ENCODE peak calls at places on chromosomes 11 and 22, in six cellular contexts. H, O, P, F, Y and G are unnamed samples. For H3K9me3, the result is how much of the 10 kb centered on the place peaks cover.

GRCh38 chr11:7585816-7586215 is 72.0 kb downstream of the PPFIBP2 start:
- DNase-seq in Y (no peak), O (peak), P (no peak), H (no peak), F (no peak), G (no peak)

GRCh38 chr11:106022795-106023275 is 795 bp upstream of the MSANTD4 start:
- DNase-seq in Y (no peak), F (no peak), P (no peak), O (no peak), H (no peak), G (no peak)

GRCh38 chr11:6812391-6813005 is 13.0 kb upstream of the OR6A2 start:
- DNase-seq in O (peak), Y (peak), P (no peak), H (no peak), F (peak), G (no peak)

GRCh38 chr11:110935018-110935640 is 222.9 kb upstream of the ARHGAP20 start:
- DNase-seq in F (no peak), H (no peak), P (no peak), Y (no peak), O (no peak), G (no peak)

GRCh38 chr11:130216591-130217132 is 57.1 kb downstream of the ST14 start:
- DNase-seq in P (no peak), F (no peak), Y (no peak), O (no peak), H (no peak), G (no peak)

GRCh38 chr11:130668751-130669150 is 220.3 kb downstream of the ADAMTS15 start:
- DNase-seq in Y (no peak), F (no peak), O (no peak), H (no peak), P (no peak), G (no peak)

GRCh38 chr11:132640952-132641351 is 891.3 kb downstream of the OPCML start:
- DNase-seq in F (no peak), H (no peak), O (no peak), P (no peak), Y (no peak), G (no peak)

GRCh38 chr11:12287009-12287373 is 90.4 kb upstream of the PARVA start:
- DNase-seq in F (peak), Y (no peak), O (peak), P (no peak), H (peak), G (peak)

GRCh38 chr11:17387280-17387679 is 1.2 kb downstream of the KCNJ11 start:
- DNase-seq in F (no peak), H (no peak), P (no peak), O (no peak), Y (no peak), G (no peak)

GRCh38 chr11:33377100-33377851 is 120.1 kb downstream of the HIPK3 start:
- DNase-seq in H (no peak), O (no peak), F (no peak), Y (no peak), P (no peak), G (no peak)

GRCh38 chr11:57311109-57311936 is 13.4 kb downstream of the TNKS1BP1 start:
- DNase-seq in F (peak), P (peak), H (peak), Y (peak), O (peak), G (peak)

GRCh38 chr22:41902932-41903421 is 11.9 kb downstream of the SHISA8 start:
- DNase-seq in P (no peak), H (no peak), F (no peak), Y (no peak), O (no peak), G (no peak)

GRCh38 chr22:26777402-26777801 is 120.0 kb downstream of the MIAT start:
- DNase-seq in H (no peak), P (no peak), F (no peak), O (peak), Y (no peak), G (no peak)

GRCh38 chr22:26485013-26485412 is 1.3 kb downstream of the SRRD start:
- DNase-seq in F (no peak), P (no peak), H (no peak), O (peak), Y (no peak), G (no peak)

GRCh38 chr22:35329114-35329847 is 29.6 kb downstream of the TOM1 start:
- DNase-seq in O (no peak), H (no peak), P (no peak), Y (no peak), F (no peak), G (no peak)

GRCh38 chr11:117172678-117173421 is 5.7 kb upstream of the SIDT2 start:
- DNase-seq in H (no peak), P (no peak), O (peak), Y (no peak), F (no peak), G (no peak)

GRCh38 chr11:22479986-22480740 is 142.0 kb downstream of the SLC17A6 start:
- DNase-seq in P (no peak), Y (no peak), H (no peak), O (no peak), F (no peak), G (no peak)

GRCh38 chr11:95241673-95242072 is 10.7 kb upstream of the SESN3 start:
- DNase-seq in H (no peak), Y (no peak), F (no peak), P (no peak), O (no peak), G (no peak)

GRCh38 chr11:110076388-110076965 is 16.7 kb upstream of the ZC3H12C start:
- DNase-seq in Y (no peak), O (peak), F (peak), H (no peak), P (no peak), G (no peak)

GRCh38 chr22:48153726-48154125 is 1391.3 kb downstream of the TBC1D22A start:
- DNase-seq in F (no peak), H (no peak), P (no peak), O (no peak), Y (no peak), G (no peak)

GRCh38 chr11:44927174-44927661 is 23.5 kb downstream of the TP53I11 start:
- DNase-seq in Y (peak), H (peak), O (peak), F (peak), P (peak), G (peak)

GRCh38 chr11:60918251-60918940 is 4.4 kb downstream of the TMEM109 start:
- DNase-seq in Y (no peak), O (no peak), P (peak), H (no peak), F (no peak), G (no peak)

GRCh38 chr11:15481871-15482270 is 367.1 kb downstream of the INSC start:
- DNase-seq in F (no peak), Y (no peak), O (no peak), P (no peak), H (no peak), G (no peak)

GRCh38 chr11:2891291-2891690 is 5.7 kb upstream of the CDKN1C start:
- DNase-seq in O (no peak), H (no peak), Y (no peak), F (no peak), P (no peak), G (no peak)

GRCh38 chr11:7536102-7536501 is 22.3 kb downstream of the PPFIBP2 start:
- DNase-seq in O (no peak), P (no peak), H (no peak), Y (no peak), F (no peak), G (no peak)

GRCh38 chr22:43829448-43829821 is 17.3 kb upstream of the EFCAB6 start:
- DNase-seq in P (no peak), O (no peak), H (peak), F (no peak), Y (no peak), G (no peak)

GRCh38 chr11:73182824-73183321 is 35.2 kb upstream of the P2RY2 start:
- DNase-seq in Y (no peak), H (peak), P (no peak), F (no peak), O (no peak), G (no peak)

GRCh38 chr11:26743622-26744021 is 21.8 kb upstream of the SLC5A12 start:
- DNase-seq in H (no peak), O (no peak), F (no peak), P (no peak), Y (no peak), G (no peak)

GRCh38 chr11:72816404-72816990 is 2.3 kb downstream of the ATG16L2 start:
- DNase-seq in F (no peak), O (no peak), P (no peak), H (no peak), Y (no peak), G (no peak)

GRCh38 chr11:108206171-108206570 is 16.3 kb downstream of the NPAT start:
- DNase-seq in F (no peak), H (no peak), P (no peak), O (no peak), Y (no peak), G (no peak)

GRCh38 chr22:37565830-37566229 is 5.5 kb downstream of the CDC42EP1 start:
- DNase-seq in H (no peak), P (no peak), Y (no peak), F (no peak), O (no peak), G (no peak)

GRCh38 chr22:22787151-22787550 is 100.5 kb upstream of the IGLL5 start:
- DNase-seq in H (no peak), P (no peak), Y (no peak), O (no peak), F (no peak), G (no peak)

GRCh38 chr11:73340164-73340563 is 32.1 kb downstream of the ARHGEF17 start:
- DNase-seq in O (no peak), H (no peak), Y (no peak), P (no peak), F (no peak), G (no peak)

GRCh38 chr11:65227879-65228278 is 33.9 kb upstream of the POLA2 start:
- DNase-seq in F (no peak), O (no peak), H (no peak), Y (no peak), P (no peak), G (no peak)

GRCh38 chr11:65225284-65226102 is 36.3 kb upstream of the POLA2 start:
- DNase-seq in Y (peak), H (peak), P (peak), O (peak), F (peak), G (peak)

GRCh38 chr11:65223031-65223430 is 38.7 kb upstream of the POLA2 start:
- DNase-seq in H (no peak), P (peak), Y (no peak), F (no peak), O (no peak), G (no peak)

GRCh38 chr11:65224939-65225283 is 36.9 kb upstream of the POLA2 start:
- DNase-seq in P (peak), Y (no peak), F (peak), O (peak), H (peak), G (peak)

GRCh38 chr11:65226103-65226442 is 35.7 kb upstream of the POLA2 start:
- DNase-seq in Y (no peak), F (no peak), P (no peak), H (no peak), O (no peak), G (no peak)
- H3K4me3 ChIP-seq in Y (peak), F (peak), P (no peak), H (peak), O (peak), G (no peak)

GRCh38 chr22:20176421-20177060 is 25.7 kb upstream of the CCDC188 start:
- DNase-seq in Y (no peak), P (no peak), H (no peak), F (no peak), O (no peak), G (no peak)

GRCh38 chr22:20173246-20173645 is 22.4 kb upstream of the CCDC188 start:
- DNase-seq in O (no peak), H (no peak), F (no peak), Y (no peak), P (no peak), G (no peak)

GRCh38 chr22:20173720-20174119 is 22.9 kb upstream of the CCDC188 start:
- DNase-seq in F (no peak), O (no peak), Y (no peak), H (no peak), P (no peak), G (no peak)

GRCh38 chr22:20175597-20175900 is 24.7 kb upstream of the CCDC188 start:
- DNase-seq in F (no peak), P (no peak), H (no peak), Y (no peak), O (no peak), G (no peak)

GRCh38 chr22:20174785-20175596 is 24.1 kb upstream of the CCDC188 start:
- DNase-seq in Y (no peak), O (no peak), P (no peak), F (no peak), H (no peak), G (no peak)
- H3K27ac ChIP-seq in Y (no peak), O (no peak), P (no peak), F (no peak), H (no peak), G (no peak)

GRCh38 chr22:46179748-46180147 is 29.4 kb downstream of the PPARA start:
- DNase-seq in P (no peak), F (no peak), H (no peak), Y (no peak), O (no peak), G (no peak)
- H3K9me3 ChIP-seq in P (under half), F (under half), H (under half), Y (under half), O (under half), G (under half)

DNA sequence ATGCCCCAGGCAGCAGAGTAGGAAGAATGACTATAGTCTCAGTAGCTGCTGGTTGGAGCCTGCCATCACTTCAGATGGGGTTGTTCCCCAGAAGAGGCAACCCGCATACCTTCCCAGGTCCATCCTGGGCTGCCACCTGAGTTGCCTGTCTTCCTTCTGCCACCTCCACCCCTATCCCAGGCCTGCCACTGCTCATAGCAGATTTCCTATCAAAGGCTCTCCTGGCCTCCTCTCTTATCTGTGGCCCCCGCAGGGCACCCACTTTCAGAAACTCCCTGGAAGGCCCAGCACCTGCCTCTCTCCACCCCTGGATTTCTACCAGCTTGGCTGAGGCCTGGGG is 648 bp upstream of the NR1H3 start:
- DNase-seq in H (no peak), P (no peak), Y (no peak), F (no peak), O (no peak), G (no peak)
- H3K4me3 ChIP-seq in H (no peak), P (no peak), Y (no peak), F (no peak), O (no peak), G (peak)

DNA sequence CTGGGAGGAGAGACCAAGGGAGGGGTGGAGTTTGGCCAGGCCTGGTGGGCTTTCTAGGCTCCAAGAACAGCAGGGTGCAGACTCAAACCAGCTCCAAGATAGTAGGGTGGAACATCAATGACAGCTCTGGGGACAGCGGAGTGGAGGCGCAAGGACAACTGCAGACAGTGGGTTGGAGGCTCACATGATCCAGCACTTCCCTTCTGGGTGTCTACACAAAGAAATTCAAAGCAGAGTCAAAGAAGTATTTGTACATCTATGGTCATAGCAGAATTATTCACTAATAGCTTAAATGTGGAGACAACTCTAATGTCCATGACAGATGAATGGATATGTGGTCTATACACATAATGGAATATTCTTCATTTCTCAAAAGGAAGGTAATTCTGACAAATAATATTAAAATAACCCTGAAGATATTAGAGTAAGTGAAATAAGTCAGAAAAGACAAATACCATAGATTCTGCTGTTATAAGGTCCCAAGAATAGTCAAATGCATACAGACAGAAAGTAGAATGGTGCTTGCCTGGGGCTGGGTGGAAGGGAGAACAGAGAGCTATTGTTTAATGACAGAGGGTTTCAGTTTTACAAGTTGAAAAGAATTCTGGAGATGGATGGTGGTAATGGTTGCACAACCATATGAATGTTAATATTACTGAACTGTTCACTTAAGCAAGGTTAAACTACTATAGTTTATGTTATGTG is 5.5 kb upstream of the GAB4 start:
- DNase-seq in O (no peak), F (peak), H (no peak), P (no peak), Y (no peak), G (no peak)
- H3K27ac ChIP-seq in O (no peak), F (peak), H (no peak), P (no peak), Y (no peak), G (no peak)

DNA sequence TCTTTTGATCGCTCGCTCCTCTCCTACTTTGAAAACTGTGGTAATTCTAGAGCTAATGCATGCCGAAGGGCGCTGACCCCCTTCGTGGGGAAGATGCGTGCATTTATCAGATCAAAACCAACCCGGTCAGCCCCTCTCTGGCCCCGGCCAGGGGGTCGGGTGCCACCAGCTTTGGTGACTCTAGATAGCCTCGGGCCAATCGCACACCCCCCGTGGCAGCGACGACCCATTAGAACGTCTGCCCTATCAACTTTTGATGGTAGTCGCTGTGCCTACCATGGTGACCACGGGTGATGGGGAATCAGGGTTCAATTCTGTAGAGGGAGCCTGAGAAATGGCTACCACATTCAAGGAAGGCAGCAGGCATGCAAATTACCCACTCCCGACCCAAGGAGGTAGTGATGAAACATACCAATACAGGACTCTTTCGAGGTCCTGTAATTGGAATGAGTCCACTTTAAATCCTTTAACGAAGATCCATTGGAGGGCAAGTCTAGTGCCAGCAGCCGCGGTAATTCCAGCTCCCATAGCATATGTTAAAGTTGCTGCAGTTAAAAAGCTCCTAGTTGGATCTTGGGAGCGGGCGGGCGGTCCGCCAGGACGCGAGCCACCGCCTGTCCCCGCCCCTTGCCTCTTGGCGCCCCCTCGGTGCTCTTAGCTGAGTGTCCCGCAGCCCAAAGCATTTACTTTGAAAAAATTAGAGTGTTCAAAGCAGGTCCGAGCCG is 3898.2 kb upstream of the OR11H1 start:
- DNase-seq in H (no peak), P (no peak), Y (no peak), O (no peak), F (no peak), G (no peak)
- H3K9me3 ChIP-seq in H (under half), P (under half), Y (under half), O (under half), F (under half), G (half or more)

GRCh38 chr11:614583-615452 is 932 bp downstream of the IRF7 start:
- DNase-seq in P (peak), H (peak), O (no peak), Y (peak), F (peak), G (no peak)

GRCh38 chr11:612201-612960 is 3.4 kb downstream of the IRF7 start:
- DNase-seq in H (no peak), F (no peak), O (peak), P (no peak), Y (peak), G (no peak)

GRCh38 chr11:614091-614582 is 1.6 kb downstream of the IRF7 start:
- DNase-seq in O (no peak), P (no peak), H (no peak), Y (peak), F (no peak), G (no peak)

GRCh38 chr11:612961-613300 is 2.8 kb downstream of the IRF7 start:
- DNase-seq in H (no peak), O (no peak), F (no peak), P (no peak), Y (peak), G (no peak)

DNA sequence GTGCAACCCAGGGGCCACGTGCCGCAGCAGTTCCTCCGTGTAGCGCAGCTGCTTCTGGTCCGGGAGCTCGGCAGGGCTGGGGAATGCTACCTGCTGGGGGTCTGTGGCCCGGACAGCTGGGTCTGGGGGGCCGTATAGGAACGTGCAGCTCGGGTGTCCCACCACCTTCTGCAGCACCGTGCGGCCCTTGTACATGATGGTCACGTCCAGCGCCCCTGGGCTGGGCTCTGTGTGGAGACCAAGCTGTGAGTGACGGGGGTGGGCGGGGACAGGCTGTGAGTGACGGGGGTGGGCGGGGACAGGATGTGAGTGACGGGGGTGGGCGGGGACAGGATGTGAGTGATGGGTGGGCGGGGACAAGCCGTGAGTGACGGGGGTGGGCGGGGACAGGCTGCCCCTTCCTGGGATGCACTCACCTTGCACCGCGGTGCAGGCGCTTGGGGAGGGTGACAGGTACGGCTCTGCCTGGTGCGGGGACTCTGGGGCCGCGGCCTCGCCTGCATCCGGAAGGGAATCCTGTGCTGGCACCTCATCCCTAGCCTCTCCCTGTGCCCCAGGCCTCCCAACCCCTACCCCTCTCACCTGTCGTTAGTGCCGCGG is 2.3 kb downstream of the IRF7 start:
- DNase-seq in O (peak), Y (peak), P (peak), H (no peak), F (peak), G (no peak)
- H3K4me3 ChIP-seq in O (no peak), Y (no peak), P (no peak), H (no peak), F (no peak), G (no peak)

GRCh38 chr11:20010106-20010860 is 150.0 kb downstream of the DBX1 start:
- DNase-seq in P (no peak), O (no peak), H (no peak), F (no peak), Y (no peak), G (no peak)

GRCh38 chr11:20010861-20011225 is 149.4 kb downstream of the DBX1 start:
- DNase-seq in F (no peak), Y (no peak), P (no peak), O (no peak), H (no peak), G (no peak)

GRCh38 chr11:20007386-20007785 is 152.9 kb downstream of the DBX1 start:
- DNase-seq in O (no peak), H (no peak), Y (no peak), F (no peak), P (no peak), G (no peak)

GRCh38 chr11:20008190-20008801 is 152.0 kb downstream of the DBX1 start:
- DNase-seq in Y (no peak), O (no peak), F (no peak), H (no peak), P (no peak), G (no peak)

GRCh38 chr11:20008870-20009644 is 151.2 kb downstream of the DBX1 start:
- DNase-seq in H (no peak), O (no peak), F (no peak), P (no peak), Y (no peak), G (no peak)
- H3K27ac ChIP-seq in H (peak), O (no peak), F (no peak), P (no peak), Y (no peak), G (no peak)